ENCODE peak calls at places on chromosome X, in eight cellular contexts. T is activated naive CD4-positive, alpha-beta T cell treated with Interleukin-2 at 50 U/mL for 16 hours; Q is CD4-positive, alpha-beta memory T cell; M is RWPE1; Y is NCI-H1048; V is hippocampal formation; Z is head of caudate nucleus; L is T-helper 1 cell. U is an unnamed sample.

GRCh38 chrX:147891886-147892285 is 19.8 kb upstream of the FMR1 start:
- DNase-seq in T (no peak), L (no peak), M (no peak), V (no peak), Z (no peak), Y (no peak), Q (no peak), U (no peak)

GRCh38 chrX:111352424-111352823 is 59.6 kb downstream of the DCX start:
- DNase-seq in M (no peak), L (no peak), T (no peak), Y (no peak), V (no peak), Q (no peak), Z (no peak), U (peak; percentile 21)

GRCh38 chrX:47560831-47561652 is at the start of gene ARAF:
- DNase-seq in Z (peak; percentile 96), L (peak; percentile 93), Y (peak; percentile 83), T (peak; percentile 95), M (peak; percentile 96), Q (peak; percentile 97), V (peak; percentile 89), U (peak; percentile 99)

GRCh38 chrX:115642304-115642703 is 81.3 kb downstream of the PLS3 start:
- DNase-seq in T (no peak), Y (no peak), Q (no peak), L (no peak), Z (no peak), V (no peak), M (no peak), U (no peak)

GRCh38 chrX:16712116-16712824 is at the start of gene CTPS2:
- DNase-seq in Y (no peak), L (peak; percentile 31), V (no peak), M (peak; percentile 64), Z (peak; percentile 25), T (peak; percentile 48), Q (peak; percentile 43), U (peak; percentile 78)

GRCh38 chrX:1011632-1012283 is 200.7 kb downstream of the CRLF2 start:
- DNase-seq in T (no peak), Q (peak; percentile 17), V (no peak), L (no peak), Z (no peak), Y (no peak), M (no peak), U (no peak)

GRCh38 chrX:154402622-154403127 is 4.5 kb downstream of the RPL10 start:
- DNase-seq in T (no peak), Q (no peak), M (no peak), Z (no peak), Y (no peak), V (no peak), L (no peak), U (no peak)

GRCh38 chrX:41334866-41335589 is 1.1 kb downstream of the DDX3X start:
- DNase-seq in Z (peak; percentile 72), Y (no peak), T (peak; percentile 62), L (peak; percentile 63), Q (peak; percentile 82), V (no peak), M (peak; percentile 42), U (peak; percentile 84)

GRCh38 chrX:11641368-11641767 is 24.4 kb downstream of the ARHGAP6 start:
- DNase-seq in Z (no peak), Y (no peak), Q (no peak), L (no peak), T (no peak), M (no peak), V (no peak), U (no peak)

GRCh38 chrX:17494231-17494630 is 119.2 kb downstream of the NHS start:
- DNase-seq in V (no peak), L (no peak), T (no peak), Q (no peak), Y (no peak), M (no peak), Z (no peak), U (no peak)

GRCh38 chrX:66915893-66916292 is 277.0 kb upstream of the EDA2R start:
- DNase-seq in T (no peak), M (no peak), Z (no peak), Q (no peak), V (no peak), L (no peak), Y (no peak), U (no peak)

GRCh38 chrX:45801554-45801953 is 600.9 kb upstream of the DIPK2B start:
- DNase-seq in Q (peak; percentile 46), Y (peak; percentile 24), Z (no peak), L (no peak), M (no peak), T (no peak), V (no peak), U (no peak)

GRCh38 chrX:147069926-147070325 is 255.4 kb upstream of the CXorf51A start:
- DNase-seq in T (no peak), Z (no peak), M (no peak), Q (no peak), L (no peak), Y (no peak), V (no peak), U (no peak)

GRCh38 chrX:6941041-6941440 is 206.5 kb upstream of the STS start:
- DNase-seq in Z (no peak), Q (no peak), L (no peak), V (no peak), Y (no peak), T (no peak), M (no peak), U (no peak)

GRCh38 chrX:8083276-8083675 is 87.8 kb downstream of the VCX2 start:
- DNase-seq in Q (no peak), Z (no peak), L (no peak), M (no peak), Y (no peak), T (no peak), V (no peak), U (no peak)

GRCh38 chrX:33970028-33970932 is 161.8 kb downstream of the FAM47A start:
- DNase-seq in V (no peak), Y (no peak), Q (no peak), M (no peak), T (no peak), Z (no peak), L (no peak), U (no peak)